ENCODE peak calls at places on chromosome 12, in ten cellular contexts. I, C, N, X, E, M, W, Q, O and R are unnamed samples.
A peak's percentile ranks its signal among the peaks of the same experiment; 100 is the strongest.

GRCh38 chr12:58645946-58646345 is 274.4 kb downstream of the LRIG3 start:
- DNase-seq in I (no peak), C (no peak), N (no peak), X (no peak), E (no peak), M (no peak), W (no peak), Q (no peak), O (no peak), R (no peak)

GRCh38 chr12:11856971-11857370 is 207.5 kb downstream of the ETV6 start:
- DNase-seq in I (no peak), C (no peak), N (no peak), X (no peak), E (no peak), M (no peak), W (no peak), Q (no peak), O (no peak), R (no peak)

GRCh38 chr12:86052921-86053320 is 178.8 kb downstream of the NTS start:
- DNase-seq in I (no peak), C (no peak), N (no peak), X (no peak), E (no peak), M (no peak), W (no peak), Q (no peak), O (no peak), R (no peak)

GRCh38 chr12:58918475-58918874 is 1.8 kb downstream of the LRIG3 start:
- DNase-seq in I (no peak), C (peak; percentile 60), N (peak; percentile 27), X (no peak), E (no peak), M (peak; percentile 15), W (no peak), Q (no peak), O (peak; percentile 26), R (no peak)

GRCh38 chr12:100675432-100675831 is 101.9 kb downstream of the GAS2L3 start:
- DNase-seq in I (no peak), C (peak; percentile 85), N (no peak), X (no peak), E (no peak), M (peak; percentile 72), W (no peak), Q (no peak), O (peak; percentile 67), R (no peak)

GRCh38 chr12:131100031-131100674 is 146.4 kb downstream of the ADGRD1 start:
- DNase-seq in I (no peak), C (no peak), N (no peak), X (no peak), E (no peak), M (no peak), W (no peak), Q (no peak), O (no peak), R (no peak)

GRCh38 chr12:75623631-75624118 is 112.3 kb upstream of the KRR1 start:
- DNase-seq in I (peak; percentile 76), C (peak; percentile 53), N (no peak), X (peak; percentile 46), E (peak; percentile 89), M (peak; percentile 33), W (no peak), Q (no peak), O (peak; percentile 64), R (no peak)

GRCh38 chr12:48899651-48900050 is 25.6 kb downstream of the FKBP11 start:
- DNase-seq in I (no peak), C (no peak), N (no peak), X (no peak), E (no peak), M (no peak), W (no peak), Q (no peak), O (no peak), R (no peak)

GRCh38 chr12:54624316-54625279 is 10.1 kb downstream of the LACRT start:
- DNase-seq in I (peak; percentile 7), C (no peak), N (no peak), X (peak; percentile 3), E (no peak), M (no peak), W (no peak), Q (no peak), O (no peak), R (no peak)

GRCh38 chr12:116426391-116427136 is 132.6 kb upstream of the MAP1LC3B2 start:
- DNase-seq in I (peak; percentile 99), C (peak; percentile 30), N (peak; percentile 50), X (peak; percentile 96), E (peak; percentile 87), M (peak; percentile 98), W (no peak), Q (no peak), O (peak; percentile 93), R (no peak)

GRCh38 chr12:52713960-52714886 is 10.9 kb upstream of the KRT77 start:
- DNase-seq in I (peak; percentile 91), C (no peak), N (peak; percentile 77), X (peak; percentile 75), E (no peak), M (no peak), W (peak; percentile 51), Q (no peak), O (no peak), R (no peak)

GRCh38 chr12:53379389-53380103 is 430 bp upstream of the SP1 start:
- DNase-seq in I (peak; percentile 100), C (peak; percentile 100), N (peak; percentile 100), X (peak; percentile 100), E (peak; percentile 100), M (peak; percentile 100), W (peak; percentile 100), Q (peak; percentile 100), O (peak; percentile 100), R (peak; percentile 100)

GRCh38 chr12:27732281-27732680 is 21.6 kb downstream of the MRPS35 start:
- DNase-seq in I (peak; percentile 77), C (no peak), N (no peak), X (peak; percentile 57), E (no peak), M (no peak), W (no peak), Q (no peak), O (peak; percentile 6), R (peak; percentile 52)

GRCh38 chr12:69553626-69554248 is 31.5 kb upstream of the CCT2 start:
- DNase-seq in I (no peak), C (peak; percentile 60), N (no peak), X (no peak), E (no peak), M (peak; percentile 72), W (no peak), Q (no peak), O (peak; percentile 71), R (no peak)

GRCh38 chr12:49189731-49190314 is 943 bp upstream of the TUBA1A start:
- DNase-seq in I (no peak), C (peak; percentile 55), N (no peak), X (no peak), E (no peak), M (no peak), W (no peak), Q (no peak), O (no peak), R (no peak)

GRCh38 chr12:47799357-47799955 is 20.2 kb downstream of the HDAC7 start:
- DNase-seq in I (no peak), C (no peak), N (peak; percentile 74), X (no peak), E (no peak), M (no peak), W (no peak), Q (no peak), O (no peak), R (no peak)
- H3K9ac ChIP-seq in I (no peak overlapping the region), C (no peak overlapping the region), N (no peak overlapping the region), X (no peak overlapping the region), E (no peak overlapping the region), M (no peak overlapping the region), W (no peak overlapping the region), Q (no peak overlapping the region), O (no peak overlapping the region), R (no peak overlapping the region)

DNA sequence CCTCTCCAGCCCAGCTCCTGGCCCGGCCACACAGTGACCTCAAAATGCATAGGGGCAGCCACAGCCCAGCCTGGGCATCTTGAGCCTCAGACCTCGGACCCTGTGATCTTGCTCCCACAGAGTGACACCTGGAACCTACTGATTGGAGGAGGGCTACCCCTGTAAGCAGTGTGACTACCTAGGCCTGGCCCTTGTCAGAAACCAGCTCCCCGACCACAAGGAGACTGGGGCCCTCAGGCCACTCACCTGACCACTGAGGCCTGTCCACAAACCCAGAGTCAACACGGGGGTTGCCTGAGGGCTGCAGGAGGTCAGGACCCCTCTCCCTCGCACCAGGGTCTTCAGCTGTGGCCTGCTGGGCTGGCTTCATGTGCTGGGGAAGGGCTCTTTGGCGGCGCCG is 9.0 kb downstream of the ANHX start:
- DNase-seq in I (peak; percentile 14), C (no peak), N (no peak), X (no peak), E (no peak), M (no peak), W (no peak), Q (no peak), O (no peak), R (no peak)
- H3K9me3 ChIP-seq in I (peaks cover 71% of the 10 kb centered on the region), C (no peaks in the 10 kb centered on the region), N (no peaks in the 10 kb centered on the region), X (peaks cover 76% of the 10 kb centered on the region), E (no peaks in the 10 kb centered on the region), M (peaks cover 68% of the 10 kb centered on the region), W (peaks cover 59% of the 10 kb centered on the region), Q (no peaks in the 10 kb centered on the region), O (no peaks in the 10 kb centered on the region), R (no peaks in the 10 kb centered on the region)

DNA sequence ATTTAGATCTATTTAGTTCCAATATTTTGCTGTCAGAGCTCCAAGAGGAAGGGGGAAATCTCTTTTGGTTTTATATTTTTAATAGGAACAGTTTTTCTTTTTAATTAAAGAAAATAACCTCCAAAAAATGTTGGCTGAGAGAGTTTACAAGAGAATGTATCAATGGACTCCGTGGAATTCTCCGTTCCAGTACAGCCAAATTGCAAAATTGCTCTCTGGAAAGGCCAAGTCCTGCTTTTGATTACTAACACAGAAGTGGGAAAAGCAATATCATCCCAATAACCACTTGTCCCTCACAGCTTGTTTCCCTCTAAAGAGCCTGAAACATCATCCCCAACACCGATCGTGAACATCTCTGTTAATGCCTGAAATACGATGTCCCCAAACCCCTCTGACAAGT is 36.9 kb downstream of the TBX5 start:
- DNase-seq in I (no peak), C (no peak), N (no peak), X (no peak), E (no peak), M (no peak), W (no peak), Q (no peak), O (no peak), R (no peak)
- H3K9ac ChIP-seq in I (no peak overlapping the region), C (no peak overlapping the region), N (no peak overlapping the region), X (no peak overlapping the region), E (no peak overlapping the region), M (no peak overlapping the region), W (no peak overlapping the region), Q (no peak overlapping the region), O (no peak overlapping the region), R (no peak overlapping the region)

DNA sequence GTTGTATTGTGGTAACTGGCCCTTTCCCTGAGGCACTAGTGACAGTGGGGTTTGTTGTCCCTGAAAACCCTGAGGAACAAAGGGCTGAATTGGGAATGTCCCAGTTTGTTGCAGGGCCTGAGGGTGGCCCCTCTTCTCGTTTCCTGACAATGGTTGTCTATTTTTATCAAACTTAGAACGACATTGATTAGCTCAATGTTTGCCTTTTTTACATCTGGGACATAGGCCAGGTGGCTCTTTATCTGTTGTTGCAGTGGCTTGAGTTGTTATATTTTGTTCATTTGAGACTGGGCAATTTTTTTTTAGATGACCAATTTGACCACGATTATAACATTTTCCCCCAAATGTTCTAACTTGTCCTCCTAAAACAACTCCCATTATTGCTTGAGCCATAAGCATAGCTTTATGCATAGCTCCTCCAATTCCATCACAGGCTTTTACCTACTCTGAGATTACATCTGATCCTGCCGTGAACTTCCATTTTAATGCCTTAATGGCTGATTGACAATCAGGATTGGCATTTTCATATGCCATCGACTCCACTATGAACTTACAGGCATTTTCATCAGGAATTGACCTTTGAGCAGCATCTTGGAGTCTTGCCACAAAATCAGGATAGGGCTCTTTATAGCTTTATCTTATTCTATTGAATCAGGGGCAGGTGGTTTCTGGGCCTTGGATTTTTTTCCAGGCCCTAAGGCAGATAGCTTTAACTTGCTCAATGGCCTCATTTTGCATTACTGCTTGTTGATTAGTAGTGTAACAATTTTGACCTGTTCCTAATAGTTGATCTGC is 604.3 kb downstream of the ALG10 start:
- DNase-seq in I (no peak), C (no peak), N (no peak), X (no peak), E (no peak), M (no peak), W (no peak), Q (no peak), O (no peak), R (no peak)
- H3K9me3 ChIP-seq in I (peaks cover 78% of the 10 kb centered on the region), C (no peaks in the 10 kb centered on the region), N (peaks cover 13% of the 10 kb centered on the region), X (peaks cover 63% of the 10 kb centered on the region), E (peaks cover 12% of the 10 kb centered on the region), M (no peaks in the 10 kb centered on the region), W (peaks cover 9% of the 10 kb centered on the region), Q (no peaks in the 10 kb centered on the region), O (no peaks in the 10 kb centered on the region), R (no peaks in the 10 kb centered on the region)